ENCODE peak calls at places on chromosomes 16 and 17, in four cellular contexts. T is GM12878, S is K562, D is HepG2. U is an unnamed sample.

GRCh38 chr16:81443688-81444447 is 740 bp upstream of the CMIP start:
- DNase-seq in T (no peak), S (peak), D (no peak), U (no peak)

GRCh38 chr16:26992661-26993365 is 73.9 kb upstream of the C16orf82 start:
- DNase-seq in T (no peak), S (no peak), D (no peak), U (no peak)

GRCh38 chr16:81181013-81181720 is 57.3 kb upstream of the BCO1 start:
- DNase-seq in T (no peak), S (peak), D (peak), U (peak)

GRCh38 chr16:89422905-89423630 is 67.3 kb downstream of the ANKRD11 start:
- DNase-seq in T (peak), S (no peak), D (peak), U (no peak)

GRCh38 chr16:81201267-81201666 is 37.2 kb upstream of the BCO1 start:
- DNase-seq in T (no peak), S (no peak), D (no peak), U (no peak)

GRCh38 chr17:49157784-49158183 is 25.2 kb downstream of the B4GALNT2 start:
- DNase-seq in T (no peak), S (peak), D (no peak), U (no peak)

GRCh38 chr17:82752371-82753200 is 721 bp downstream of the TBCD start:
- DNase-seq in T (no peak), S (peak), D (no peak), U (no peak)

GRCh38 chr16:10218490-10219206 is 36.4 kb upstream of the GRIN2A start:
- DNase-seq in T (no peak), S (no peak), D (no peak), U (no peak)

GRCh38 chr17:47806913-47807255 is 14.7 kb downstream of the OSBPL7 start:
- DNase-seq in T (no peak), S (no peak), D (no peak), U (no peak)

GRCh38 chr17:77125432-77125901 is 15.3 kb upstream of the SEC14L1 start:
- DNase-seq in T (no peak), S (no peak), D (peak), U (no peak)

DNA sequence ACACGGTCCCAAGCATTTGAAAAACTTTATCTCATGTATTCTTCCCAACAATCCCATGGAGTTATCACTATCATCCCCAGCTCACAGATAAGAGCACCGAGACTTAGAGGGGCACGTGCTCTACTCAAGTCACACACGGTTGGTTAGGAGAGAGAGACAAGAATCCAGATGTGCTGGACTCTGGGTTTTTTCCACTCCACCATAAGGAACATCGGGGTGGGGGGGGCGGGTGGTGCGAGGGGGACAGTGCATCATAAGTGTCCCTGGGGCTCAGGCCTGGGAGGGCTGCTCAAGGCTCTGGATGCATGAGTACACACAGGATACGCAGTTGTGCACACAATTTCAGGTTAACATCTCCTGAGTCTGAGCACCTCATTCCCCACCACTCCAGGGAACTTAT is 7.4 kb downstream of the CDC42EP4 start:
- DNase-seq in T (no peak), S (peak), D (no peak), U (no peak)
- TF ChIP-seq ESRRA in T (no peak), S (no peak), D (no peak), U (no peak)

GRCh38 chr17:29643817-29644160 is 21.1 kb upstream of the CORO6 start:
- DNase-seq in T (no peak), S (no peak), D (no peak), U (no peak)
- TF ChIP-seq SP1 in T (no peak), S (no peak), D (no peak), U (no peak)

DNA sequence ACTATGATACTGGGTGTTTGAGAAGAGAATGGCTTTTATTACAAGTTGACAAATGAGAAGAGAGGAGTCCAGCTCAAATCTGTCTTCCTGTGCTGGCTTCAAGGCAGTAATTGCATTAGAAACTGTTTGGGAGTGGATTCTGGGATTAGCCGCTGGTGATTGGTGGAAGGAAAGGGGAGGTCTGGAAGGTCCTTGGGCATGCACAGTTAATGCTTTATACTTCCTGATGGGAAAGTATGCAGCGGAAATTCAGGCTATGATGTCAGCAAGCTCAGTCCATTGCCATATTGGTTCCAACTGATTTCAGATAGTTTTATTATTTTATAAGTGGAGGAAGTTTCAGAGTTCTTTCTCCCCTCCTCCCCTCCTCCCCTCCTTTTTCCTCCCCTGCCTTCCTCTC is 8.1 kb upstream of the CMTR2 start:
- DNase-seq in T (no peak), S (no peak), D (no peak), U (no peak)
- TF ChIP-seq ESRRA in T (no peak), S (no peak), D (no peak), U (no peak)

GRCh38 chr16:85453-85782 is 7.4 kb downstream of the MPG start:
- DNase-seq in T (no peak), S (no peak), D (no peak), U (no peak)
- TF ChIP-seq SP1 in T (no peak), S (no peak), D (no peak), U (no peak)

DNA sequence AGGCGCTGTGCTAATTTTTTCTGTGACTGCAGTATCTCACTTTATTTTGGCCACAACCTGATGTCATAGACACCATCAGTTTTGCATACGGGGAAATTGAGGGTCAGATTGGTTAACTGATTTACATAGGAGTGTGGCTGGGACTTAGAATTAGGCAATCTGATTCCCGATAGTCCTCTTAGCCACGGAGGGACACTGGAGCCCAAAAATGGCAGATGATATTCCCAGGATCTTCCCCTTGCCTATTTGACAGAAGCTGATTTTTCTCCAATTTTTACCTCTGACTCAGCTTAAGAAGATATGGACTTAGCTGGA is 1.3 kb downstream of the CPD start:
- DNase-seq in T (peak), S (no peak), D (no peak), U (no peak)
- TF ChIP-seq ESRRA in T (no peak), S (no peak), D (no peak), U (no peak)